ENCODE peak calls at places on chromosome 5, in nine cellular contexts. U is tibial artery, M is spleen, F is left ventricle myocardium inferior, V is lower lobe of right lung, Y is esophagus squamous epithelium, Q is pancreas, L is tibial nerve, G is cardiac muscle cell. C is an unnamed sample. For H3K4me1, the result is how much of the 10 kb centered on the place peaks cover.

GRCh38 chr5:179315356-179315890 is 29.8 kb downstream of the ADAMTS2 start:
- DNase-seq in M (peak), F (peak), L (no peak), V (no peak), Y (no peak), Q (peak), G (no peak), U (peak), C (no peak)

GRCh38 chr5:16889972-16890519 is 46.0 kb downstream of the MYO10 start:
- DNase-seq in L (no peak), Q (no peak), U (no peak), Y (no peak), F (no peak), M (no peak), G (no peak), V (no peak), C (no peak)

GRCh38 chr5:39605966-39606591 is 181.3 kb upstream of the DAB2 start:
- DNase-seq in L (no peak), Y (no peak), Q (no peak), M (no peak), G (no peak), V (no peak), F (no peak), U (no peak), C (no peak)

GRCh38 chr5:173327084-173327947 is 898 bp downstream of the STC2 start:
- DNase-seq in F (no peak), L (no peak), U (no peak), Q (peak), M (peak), G (peak), Y (no peak), V (no peak), C (no peak)

GRCh38 chr5:38162625-38163024 is 95.7 kb upstream of the EGFLAM start:
- DNase-seq in Y (no peak), V (no peak), M (no peak), U (no peak), Q (no peak), G (no peak), F (no peak), L (no peak), C (no peak)

GRCh38 chr5:65811004-65811403 is 89.0 kb downstream of the NLN start:
- DNase-seq in Y (no peak), M (no peak), L (no peak), F (no peak), U (no peak), Q (no peak), G (no peak), V (no peak), C (no peak)

GRCh38 chr5:143208781-143209510 is 194.5 kb downstream of the NR3C1 start:
- DNase-seq in L (no peak), Y (no peak), U (no peak), G (no peak), F (no peak), V (no peak), Q (no peak), M (no peak), C (no peak)

GRCh38 chr5:174410716-174411512 is 313.5 kb upstream of the MSX2 start:
- DNase-seq in L (no peak), F (no peak), G (no peak), Q (no peak), M (no peak), Y (no peak), U (no peak), V (no peak), C (no peak)

GRCh38 chr5:153831976-153832375 is 206.7 kb downstream of the FAM114A2 start:
- DNase-seq in V (no peak), L (no peak), U (no peak), G (peak), Q (no peak), Y (no peak), F (no peak), M (no peak), C (no peak)

GRCh38 chr5:63961598-63962161 is 565 bp downstream of the HTR1A start:
- DNase-seq in Q (peak), M (peak), U (no peak), L (no peak), G (peak), Y (no peak), F (no peak), V (no peak), C (no peak)

GRCh38 chr5:158756873-158757272 is 342.8 kb downstream of the EBF1 start:
- DNase-seq in F (no peak), M (no peak), L (no peak), U (no peak), Y (no peak), Q (no peak), V (no peak), G (no peak), C (no peak)

GRCh38 chr5:58410441-58410840 is 49.4 kb downstream of the PLK2 start:
- DNase-seq in Y (no peak), V (no peak), F (no peak), U (no peak), M (no peak), L (no peak), G (no peak), Q (no peak), C (no peak)

GRCh38 chr5:81315336-81315735 is 13.9 kb downstream of the ZCCHC9 start:
- DNase-seq in M (no peak), Q (no peak), F (no peak), U (no peak), V (no peak), Y (no peak), G (no peak), L (no peak), C (no peak)

GRCh38 chr5:62077387-62077786 is 228.6 kb upstream of the KIF2A start:
- DNase-seq in U (no peak), Q (no peak), F (no peak), L (no peak), G (no peak), M (no peak), V (no peak), Y (no peak), C (no peak)

GRCh38 chr5:39660020-39660419 is 235.2 kb upstream of the DAB2 start:
- DNase-seq in G (no peak), M (no peak), V (no peak), U (no peak), Q (no peak), L (no peak), Y (no peak), F (no peak), C (no peak)

GRCh38 chr5:56019306-56020272 is 24.8 kb upstream of the IL6ST start:
- DNase-seq in Q (no peak), U (no peak), M (no peak), Y (no peak), L (no peak), F (no peak), V (no peak), G (no peak), C (no peak)
- H3K27ac ChIP-seq in Q (no peak), U (no peak), M (peak), Y (no peak), L (no peak), F (peak), V (peak), G (no peak), C (no peak)

DNA sequence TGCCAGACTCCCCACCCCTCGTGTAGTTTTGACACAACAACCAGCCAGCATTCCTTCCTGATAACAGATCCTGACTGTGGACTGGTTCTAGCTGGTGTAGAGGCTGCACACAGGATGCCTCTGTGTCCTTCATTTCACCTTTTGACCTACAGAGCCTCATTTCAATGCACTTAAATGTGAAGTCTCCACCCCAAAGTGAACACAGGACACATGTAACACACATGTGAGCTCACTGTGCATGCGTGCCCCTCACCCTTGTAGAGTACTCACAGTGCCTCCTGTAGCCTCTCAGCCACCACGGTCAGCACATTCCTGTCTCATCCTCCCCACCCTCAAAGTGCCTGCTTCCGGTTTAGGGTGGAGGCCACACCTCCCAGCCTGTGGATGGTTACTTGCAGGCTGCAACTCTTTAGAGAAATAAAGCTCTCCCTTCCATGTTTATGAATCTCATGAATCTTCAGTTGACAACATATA is 11.6 kb upstream of the NKD2 start:
- DNase-seq in M (no peak), Y (no peak), Q (no peak), V (peak), U (peak), L (peak), F (peak), G (peak), C (no peak)
- H3K4me1 ChIP-seq in M (under half), Y (under half), Q (under half), V (under half), U (under half), L (under half), F (under half), G (under half), C (under half)

DNA sequence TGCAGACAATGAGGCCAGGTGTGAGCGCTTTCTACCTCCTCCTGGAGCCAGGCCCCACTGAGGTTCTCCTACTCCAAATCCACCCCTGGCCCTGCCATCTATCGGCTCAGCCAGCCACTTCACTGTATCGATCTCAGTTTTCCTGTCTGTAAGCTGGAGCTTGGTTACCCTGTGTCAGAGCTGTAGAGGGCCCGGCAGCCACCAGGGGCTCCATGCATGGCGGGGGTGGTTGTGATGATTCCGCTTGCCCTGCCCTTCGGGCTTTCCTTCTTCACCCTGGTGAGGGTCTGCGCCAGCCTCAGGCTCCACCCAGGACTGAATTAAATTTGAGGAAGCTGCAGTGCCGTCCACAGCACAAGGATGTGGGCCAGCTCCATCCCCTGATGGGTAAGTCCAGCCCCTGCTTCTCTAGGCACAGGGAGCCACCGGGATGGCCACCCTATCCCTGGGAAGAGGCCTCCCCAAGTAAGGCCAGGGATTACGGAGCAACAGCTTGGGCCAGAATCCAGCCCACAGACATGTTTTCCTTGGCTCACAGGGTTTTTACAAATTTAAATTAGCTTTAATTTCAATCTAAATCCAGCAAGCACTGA is 89.0 kb upstream of the FBXW11 start:
- DNase-seq in M (no peak), U (peak), G (no peak), L (no peak), V (no peak), Q (no peak), F (no peak), Y (no peak), C (no peak)
- TF ChIP-seq CTCF in M (no peak), U (no peak), G (no peak), L (no peak), V (no peak), Q (no peak), F (no peak), Y (no peak), C (no peak)

DNA sequence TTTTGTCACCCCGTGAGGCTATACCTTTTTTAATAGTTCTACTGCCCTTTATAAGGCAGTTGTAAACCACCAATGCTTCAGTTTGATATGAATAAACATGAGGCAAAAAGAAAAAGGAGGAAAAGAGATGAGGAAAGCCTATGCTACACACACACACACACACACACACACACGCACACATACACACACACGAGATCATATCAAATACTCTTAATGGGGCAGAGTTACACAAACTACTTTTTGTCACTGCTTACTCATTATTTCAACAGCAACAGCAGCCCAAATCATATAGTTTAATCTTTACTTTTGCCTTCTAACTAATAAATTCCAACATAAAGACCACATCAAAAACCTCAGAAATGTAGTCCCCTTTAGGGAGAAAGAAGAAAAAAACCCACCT is 116.8 kb upstream of the PAM start:
- DNase-seq in F (no peak), Q (no peak), V (no peak), U (no peak), Y (no peak), G (no peak), M (no peak), L (no peak), C (no peak)
- H3K27ac ChIP-seq in F (peak), Q (no peak), V (no peak), U (peak), Y (no peak), G (no peak), M (no peak), L (no peak), C (no peak)

DNA sequence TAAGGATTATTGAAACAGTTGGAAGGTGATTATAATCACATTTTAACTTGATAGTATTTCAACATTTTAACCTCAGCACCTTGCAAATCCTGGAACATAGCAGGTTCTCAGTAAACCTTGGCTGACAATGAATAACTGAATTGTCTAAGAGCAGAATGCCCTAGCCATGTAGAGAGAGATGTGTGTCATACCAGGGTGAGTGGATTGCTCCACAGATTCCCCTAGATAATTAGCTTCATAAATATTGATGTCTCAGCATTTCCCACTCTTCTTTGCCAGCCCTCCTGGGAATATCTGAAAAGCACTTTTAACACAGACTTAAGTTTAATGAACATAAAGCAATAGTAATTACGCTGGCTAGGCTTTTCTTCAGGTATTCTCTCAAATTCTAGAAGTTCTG is 363.5 kb downstream of the MAN2A1 start:
- DNase-seq in Y (no peak), G (no peak), U (no peak), V (no peak), Q (no peak), F (no peak), L (no peak), M (no peak), C (no peak)
- H3K4me1 ChIP-seq in Y (under half), G (under half), U (under half), V (under half), Q (under half), F (under half), L (under half), M (under half), C (under half)

DNA sequence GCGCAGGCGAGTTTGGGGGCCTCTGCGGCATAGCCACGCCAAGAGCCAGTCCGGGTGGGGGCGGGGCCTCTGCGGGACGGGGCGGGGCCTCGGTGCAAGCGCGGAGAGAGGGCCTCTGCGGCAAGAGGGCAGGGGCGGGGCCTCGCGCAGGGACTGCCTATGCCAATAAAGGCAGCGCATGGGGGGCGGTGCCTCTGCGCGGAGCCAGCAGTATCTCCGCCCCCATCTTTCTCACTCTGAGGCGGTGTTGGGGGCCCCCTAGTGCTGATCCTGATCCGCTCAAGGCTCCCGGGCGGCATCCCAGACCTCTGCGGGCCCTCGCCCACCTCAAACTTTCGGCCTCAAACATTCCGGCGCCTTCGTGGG is 9.2 kb upstream of the GPRIN1 start:
- DNase-seq in U (no peak), M (peak), F (peak), L (no peak), V (peak), Y (no peak), G (peak), Q (no peak), C (peak)
- TF ChIP-seq CTCF in U (no peak), M (no peak), F (peak), L (peak), V (no peak), Y (no peak), G (peak), Q (no peak), C (peak)

GRCh38 chr5:14157494-14157782 is 14.3 kb downstream of the TRIO start:
- DNase-seq in V (no peak), U (no peak), Y (no peak), Q (no peak), F (no peak), M (no peak), G (no peak), L (no peak), C (no peak)
- H3K27ac ChIP-seq in V (no peak), U (peak), Y (no peak), Q (peak), F (no peak), M (no peak), G (no peak), L (peak), C (no peak)

GRCh38 chr5:119387900-119388618 is 32.2 kb downstream of the TNFAIP8 start:
- DNase-seq in G (no peak), V (no peak), U (no peak), L (no peak), Q (no peak), F (no peak), M (no peak), Y (no peak), C (no peak)
- H3K4me1 ChIP-seq in G (under half), V (under half), U (under half), L (under half), Q (under half), F (half or more), M (half or more), Y (under half), C (under half)

DNA sequence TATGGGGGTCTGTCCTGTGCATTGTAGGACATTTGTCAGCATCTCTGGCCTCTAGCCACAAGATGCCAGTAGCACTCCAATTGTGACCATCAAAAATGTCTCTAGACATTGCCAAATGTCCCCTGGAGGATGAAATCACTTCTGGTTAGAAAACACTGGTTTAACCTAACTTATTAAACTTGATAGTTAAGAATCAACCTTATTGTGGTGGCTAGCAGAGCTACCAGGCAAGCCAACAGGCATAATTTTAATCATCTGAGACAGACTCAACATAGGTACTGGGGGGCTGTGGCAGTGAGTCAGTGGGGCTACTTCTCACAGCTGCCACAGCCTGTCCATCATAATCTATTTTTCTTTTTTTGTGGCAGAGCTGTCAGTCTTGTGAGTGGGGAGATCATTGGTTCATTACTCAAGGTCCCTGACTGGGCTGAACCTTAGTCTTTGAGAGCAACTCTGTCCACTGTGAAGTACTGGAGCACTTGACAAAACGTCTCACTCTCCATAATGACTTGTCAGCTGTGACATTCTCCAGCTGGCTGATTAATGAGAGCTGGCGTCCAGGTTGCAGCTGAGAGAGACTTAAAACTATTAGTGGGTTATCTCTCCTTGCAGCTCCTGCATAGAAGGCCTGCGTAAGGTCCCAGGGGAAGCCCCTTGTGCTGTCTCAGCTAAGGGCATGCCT is 107.9 kb downstream of the DCP2 start:
- DNase-seq in V (no peak), L (no peak), Q (no peak), F (no peak), U (no peak), Y (no peak), G (peak), M (no peak), C (no peak)
- TF ChIP-seq CTCF in V (no peak), L (no peak), Q (no peak), F (peak), U (no peak), Y (no peak), G (no peak), M (no peak), C (no peak)

GRCh38 chr5:109439593-109439992 is 29.8 kb upstream of the PJA2 start:
- DNase-seq in V (no peak), M (no peak), U (no peak), Q (no peak), F (no peak), G (no peak), L (no peak), Y (no peak), C (no peak)
- H3K27ac ChIP-seq in V (no peak), M (no peak), U (no peak), Q (no peak), F (no peak), G (no peak), L (no peak), Y (no peak), C (no peak)

C was measured in CD8-positive, alpha-beta T cell.